ENCODE peak calls at places on chromosome 4, in nine cellular contexts. E, L, V, A, P, K, T, M and W are unnamed samples.
A peak's percentile ranks its signal among the peaks of the same experiment; 100 is the strongest.

GRCh38 chr4:79042079-79042674 is 102.9 kb upstream of the PAQR3 start:
- DNase-seq in M (no peak), T (no peak), A (peak; percentile 36), V (peak; percentile 16), E (no peak), K (no peak), L (no peak), P (no peak), W (peak; percentile 43)

GRCh38 chr4:27360651-27361347 is 500.2 kb downstream of the STIM2 start:
- DNase-seq in P (peak; percentile 65), L (no peak), T (no peak), K (no peak), E (no peak), V (peak; percentile 88), A (peak; percentile 75), M (no peak), W (no peak)

GRCh38 chr4:84309191-84309590 is 189.9 kb downstream of the NKX6-1 start:
- DNase-seq in V (no peak), L (no peak), E (no peak), P (no peak), T (no peak), M (no peak), K (no peak), A (no peak), W (no peak)

GRCh38 chr4:5706486-5707290 is 1.7 kb downstream of the EVC2 start:
- DNase-seq in T (no peak), P (no peak), L (no peak), K (peak; percentile 47), M (no peak), V (no peak), E (no peak), A (no peak), W (no peak)

GRCh38 chr4:41619161-41619560 is 81.2 kb downstream of the LIMCH1 start:
- DNase-seq in A (peak; percentile 64), L (no peak), K (no peak), T (peak; percentile 64), P (no peak), M (no peak), V (no peak), E (no peak), W (no peak)

GRCh38 chr4:185912779-185913178 is 100.8 kb upstream of the SORBS2 start:
- DNase-seq in M (no peak), K (no peak), T (no peak), A (no peak), V (no peak), L (no peak), E (no peak), P (no peak), W (no peak)

GRCh38 chr4:180587379-180587778 is 1655.8 kb upstream of the TENM3 start:
- DNase-seq in K (no peak), V (no peak), A (no peak), T (no peak), P (no peak), M (no peak), E (no peak), L (no peak), W (no peak)

GRCh38 chr4:4443821-4444220 is 56.9 kb downstream of the NSG1 start:
- DNase-seq in E (no peak), V (peak; percentile 83), T (no peak), K (no peak), M (no peak), A (peak; percentile 80), L (no peak), P (no peak), W (peak; percentile 61)

GRCh38 chr4:100311181-100311580 is 120.9 kb upstream of the DDIT4L start:
- DNase-seq in E (no peak), T (no peak), V (no peak), M (no peak), L (no peak), K (no peak), A (peak; percentile 82), P (no peak), W (no peak)

GRCh38 chr4:74189331-74190043 is 31.6 kb downstream of the MTHFD2L start:
- DNase-seq in V (peak; percentile 58), L (no peak), T (no peak), M (no peak), E (no peak), A (peak; percentile 66), P (no peak), K (no peak), W (no peak)

GRCh38 chr4:6991249-6991648 is 51.9 kb upstream of the TADA2B start:
- DNase-seq in L (no peak), E (no peak), K (peak; percentile 56), A (no peak), M (no peak), P (no peak), V (no peak), T (no peak), W (no peak)

GRCh38 chr4:6989331-6989923 is 53.7 kb upstream of the TADA2B start:
- DNase-seq in A (no peak), E (no peak), M (no peak), P (no peak), T (no peak), L (no peak), V (no peak), K (peak; percentile 63), W (no peak)

GRCh38 chr4:6990661-6991060 is 52.5 kb upstream of the TADA2B start:
- DNase-seq in T (no peak), M (no peak), L (no peak), A (no peak), P (no peak), K (peak; percentile 50), E (no peak), V (no peak), W (no peak)

GRCh38 chr4:6992728-6993655 is 50.2 kb upstream of the TADA2B start:
- DNase-seq in K (peak; percentile 31), L (no peak), V (peak; percentile 59), P (no peak), E (no peak), M (no peak), T (no peak), A (no peak), W (no peak)

DNA sequence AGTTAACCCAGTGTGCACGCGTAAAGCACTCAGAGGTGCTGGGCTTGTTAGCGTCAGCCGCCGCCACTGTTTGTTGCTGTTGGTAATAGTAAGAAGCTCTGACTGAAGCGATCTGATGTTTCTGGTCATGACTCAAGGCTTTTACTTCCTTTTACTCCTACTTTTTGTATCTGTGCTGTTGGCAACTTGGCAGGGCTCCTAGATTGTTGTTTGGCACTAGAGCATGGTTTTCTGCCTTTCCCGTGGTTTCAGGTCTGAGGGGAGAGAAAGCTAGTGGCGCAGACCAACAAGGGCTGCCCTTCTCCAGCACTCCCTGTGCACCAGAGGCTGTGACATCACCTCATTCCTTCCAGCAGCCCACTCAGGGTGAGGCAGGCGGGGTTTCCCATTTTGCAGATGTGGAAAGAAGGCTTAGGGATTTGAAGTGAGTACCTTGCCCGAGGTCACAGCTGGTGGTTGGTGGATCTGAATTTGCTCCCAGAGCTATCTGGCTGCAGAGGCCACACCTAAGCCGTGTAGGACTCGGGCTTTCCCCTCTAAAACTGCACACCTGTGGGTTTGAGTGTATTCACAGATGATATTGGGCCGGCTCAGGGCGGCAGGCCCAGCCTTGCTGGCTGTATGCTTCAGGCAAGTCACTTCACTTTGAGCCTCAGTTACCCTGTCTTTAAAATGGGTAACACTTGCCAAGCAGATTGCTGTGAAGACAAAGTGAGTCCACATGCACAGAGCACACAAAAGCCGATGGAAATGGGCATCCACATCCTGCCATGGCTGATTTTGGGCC is 51.2 kb upstream of the TADA2B start:
- DNase-seq in V (peak; percentile 95), A (no peak), L (peak; percentile 34), T (no peak), M (no peak), K (peak; percentile 66), P (no peak), E (peak; percentile 19), W (peak; percentile 73)
- H3K27ac ChIP-seq in V (peak overlapping the region; percentile 40), A (no peak overlapping the region), L (peak overlapping the region; percentile 70), T (peak overlapping the region; percentile 64), M (no peak overlapping the region), K (peak overlapping the region; percentile 13), P (no peak overlapping the region), E (no peak overlapping the region), W (peak overlapping the region; percentile 3)

GRCh38 chr4:53365121-53365485 is 758 bp downstream of the SCFD2 start:
- DNase-seq in A (peak; percentile 21), P (no peak), L (no peak), K (no peak), M (no peak), T (no peak), E (no peak), V (peak; percentile 29), W (no peak)
- H3K27ac ChIP-seq in A (no peak overlapping the region), P (no peak overlapping the region), L (peak overlapping the region; percentile 71), K (no peak overlapping the region), M (peak overlapping the region; percentile 85), T (peak overlapping the region; percentile 75), E (no peak overlapping the region), V (peak overlapping the region; percentile 62), W (peak overlapping the region; percentile 26)

GRCh38 chr4:89296399-89296798 is 11.2 kb downstream of the GPRIN3 start:
- DNase-seq in E (no peak), A (no peak), K (no peak), P (no peak), T (no peak), L (no peak), V (no peak), M (no peak), W (no peak)
- H3K27ac ChIP-seq in E (no peak overlapping the region), A (no peak overlapping the region), K (no peak overlapping the region), P (no peak overlapping the region), T (no peak overlapping the region), L (peak overlapping the region; percentile 78), V (no peak overlapping the region), M (no peak overlapping the region), W (no peak overlapping the region)

DNA sequence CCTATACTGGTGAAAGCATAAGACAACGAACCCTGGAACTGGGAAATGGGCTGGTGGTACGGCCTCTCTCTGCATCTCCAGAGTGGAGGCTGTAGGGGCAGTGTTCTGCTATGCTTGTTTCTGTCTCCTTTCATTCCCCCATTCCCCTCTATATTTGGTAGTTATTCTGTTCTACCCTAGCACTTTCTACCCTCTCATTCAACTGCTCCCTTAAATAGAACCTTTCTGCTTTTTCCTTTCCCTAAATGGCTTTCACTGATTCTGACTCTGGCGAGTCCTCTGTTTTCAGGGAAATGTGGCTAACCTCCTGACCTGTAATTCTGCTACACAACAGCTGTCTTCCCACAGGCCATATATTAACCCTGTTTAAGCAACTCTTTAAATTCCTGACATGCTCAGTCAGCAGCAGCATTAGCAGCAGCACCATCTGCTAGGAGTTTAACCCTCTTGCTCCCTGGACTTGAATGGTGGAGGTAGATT is 94.2 kb downstream of the CXCL13 start:
- DNase-seq in M (no peak), P (no peak), E (no peak), L (no peak), T (no peak), V (peak; percentile 92), K (no peak), A (peak; percentile 93), W (peak; percentile 83)
- H3K27ac ChIP-seq in M (no peak overlapping the region), P (no peak overlapping the region), E (no peak overlapping the region), L (no peak overlapping the region), T (no peak overlapping the region), V (no peak overlapping the region), K (no peak overlapping the region), A (no peak overlapping the region), W (peak overlapping the region; percentile 33)